ENCODE peak calls at places on chromosomes 3 and 15, in four cellular contexts. One of them, this sample, is unnamed.

GRCh38 chr15:65856821-65857455 is 12.4 kb upstream of the RAB11A start:
- DNase-seq in left lung: peak; percentile 65
- DNase-seq in keratinocyte: no peak
- DNase-seq in CD8-positive, alpha-beta T cell: peak; percentile 88
- DNase-seq in this sample: peak; percentile 31

GRCh38 chr3:16509721-16510619 is 3.5 kb downstream of the RFTN1 start:
- DNase-seq in left lung: peak; percentile 50
- DNase-seq in keratinocyte: no peak
- DNase-seq in CD8-positive, alpha-beta T cell: no peak
- DNase-seq in this sample: no peak

GRCh38 chr15:90915808-90916440 is 12.8 kb downstream of the MAN2A2 start:
- DNase-seq in left lung: peak; percentile 90
- DNase-seq in keratinocyte: no peak
- DNase-seq in CD8-positive, alpha-beta T cell: no peak
- DNase-seq in this sample: no peak

GRCh38 chr15:63353887-63354286 is 27.8 kb downstream of the CA12 start:
- DNase-seq in left lung: no peak
- DNase-seq in keratinocyte: no peak
- DNase-seq in CD8-positive, alpha-beta T cell: no peak
- DNase-seq in this sample: no peak

GRCh38 chr3:27290760-27291159 is 78.4 kb downstream of the NEK10 start:
- DNase-seq in left lung: no peak
- DNase-seq in keratinocyte: no peak
- DNase-seq in CD8-positive, alpha-beta T cell: no peak
- DNase-seq in this sample: no peak

GRCh38 chr3:194023501-194024280 is 112.3 kb upstream of the HES1 start:
- DNase-seq in left lung: no peak
- DNase-seq in keratinocyte: no peak
- DNase-seq in CD8-positive, alpha-beta T cell: no peak
- DNase-seq in this sample: no peak

GRCh38 chr3:194007598-194008337 is 128.2 kb upstream of the HES1 start:
- DNase-seq in left lung: no peak
- DNase-seq in keratinocyte: no peak
- DNase-seq in CD8-positive, alpha-beta T cell: no peak
- DNase-seq in this sample: no peak

GRCh38 chr3:25021816-25022215 is 406.2 kb upstream of the RARB start:
- DNase-seq in left lung: no peak
- DNase-seq in keratinocyte: no peak
- DNase-seq in CD8-positive, alpha-beta T cell: no peak
- DNase-seq in this sample: no peak

GRCh38 chr3:185595520-185595919 is 9.4 kb downstream of the SENP2 start:
- DNase-seq in left lung: no peak
- DNase-seq in keratinocyte: no peak
- DNase-seq in CD8-positive, alpha-beta T cell: no peak
- DNase-seq in this sample: no peak

GRCh38 chr3:195546130-195546560 is 3.0 kb upstream of the PPP1R2 start:
- DNase-seq in left lung: no peak
- DNase-seq in keratinocyte: peak; percentile 74
- DNase-seq in CD8-positive, alpha-beta T cell: peak; percentile 18
- DNase-seq in this sample: no peak

GRCh38 chr3:52109556-52110380 is 44.5 kb downstream of the POC1A start:
- DNase-seq in left lung: peak; percentile 29
- DNase-seq in keratinocyte: no peak
- DNase-seq in CD8-positive, alpha-beta T cell: no peak
- DNase-seq in this sample: no peak

GRCh38 chr3:192417012-192417411 is 310.3 kb downstream of the FGF12 start:
- DNase-seq in left lung: no peak
- DNase-seq in keratinocyte: no peak
- DNase-seq in CD8-positive, alpha-beta T cell: no peak
- DNase-seq in this sample: no peak

GRCh38 chr15:40594429-40594836 is 384 bp downstream of the KNL1 start:
- DNase-seq in left lung: peak; percentile 67
- DNase-seq in keratinocyte: no peak
- DNase-seq in CD8-positive, alpha-beta T cell: no peak
- DNase-seq in this sample: no peak

GRCh38 chr3:149615731-149616221 is 42.0 kb downstream of the WWTR1 start:
- DNase-seq in left lung: no peak
- DNase-seq in keratinocyte: no peak
- DNase-seq in CD8-positive, alpha-beta T cell: no peak
- DNase-seq in this sample: no peak

GRCh38 chr3:119649764-119650163 is 10.6 kb downstream of the POPDC2 start:
- DNase-seq in left lung: no peak
- DNase-seq in keratinocyte: no peak
- DNase-seq in CD8-positive, alpha-beta T cell: no peak
- DNase-seq in this sample: no peak

GRCh38 chr3:108538083-108538482 is 27.7 kb upstream of the MYH15 start:
- DNase-seq in left lung: no peak
- DNase-seq in keratinocyte: no peak
- DNase-seq in CD8-positive, alpha-beta T cell: no peak
- DNase-seq in this sample: no peak

GRCh38 chr3:150210461-150211110 is 197.5 kb upstream of the TSC22D2 start:
- DNase-seq in left lung: no peak
- DNase-seq in keratinocyte: no peak
- DNase-seq in CD8-positive, alpha-beta T cell: no peak
- DNase-seq in this sample: no peak

GRCh38 chr15:33866101-33866737 is 102.1 kb upstream of the CHRM5 start:
- DNase-seq in left lung: no peak
- DNase-seq in keratinocyte: no peak
- DNase-seq in CD8-positive, alpha-beta T cell: no peak
- DNase-seq in this sample: no peak

GRCh38 chr15:45780352-45780751 is 145.5 kb downstream of the SQOR start:
- DNase-seq in left lung: no peak
- DNase-seq in keratinocyte: no peak
- DNase-seq in CD8-positive, alpha-beta T cell: no peak
- DNase-seq in this sample: no peak
- TF ChIP-seq CTCF in left lung: no peak
- TF ChIP-seq CTCF in keratinocyte: peak; percentile 4
- TF ChIP-seq CTCF in CD8-positive, alpha-beta T cell: no peak
- TF ChIP-seq CTCF in this sample: no peak

GRCh38 chr15:72532991-72533601 is 59.0 kb downstream of the ARIH1 start:
- DNase-seq in left lung: no peak
- DNase-seq in keratinocyte: no peak
- DNase-seq in CD8-positive, alpha-beta T cell: peak; percentile 16
- DNase-seq in this sample: no peak
- TF ChIP-seq CTCF in left lung: peak; percentile 27
- TF ChIP-seq CTCF in keratinocyte: peak; percentile 36
- TF ChIP-seq CTCF in CD8-positive, alpha-beta T cell: peak; percentile 46
- TF ChIP-seq CTCF in this sample: no peak

DNA sequence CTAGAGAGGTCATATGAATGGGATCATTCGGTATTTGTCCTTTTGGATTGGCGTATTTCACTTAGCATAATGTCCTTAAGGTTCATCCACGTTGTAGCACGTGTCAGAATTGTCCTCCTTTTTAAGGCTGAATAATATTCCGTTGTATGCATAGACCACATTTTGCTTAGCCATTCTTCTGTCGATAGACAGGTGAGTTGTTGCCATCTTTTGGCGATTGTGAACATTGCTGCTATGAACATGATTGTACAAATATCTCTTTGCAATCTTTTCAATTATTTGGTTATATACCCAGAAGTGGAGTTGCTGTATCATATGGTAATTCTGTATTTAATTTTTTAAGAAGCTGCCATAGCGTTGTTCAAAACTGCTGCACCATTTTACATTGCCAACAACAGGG is 52.4 kb upstream of the GOLGA8J start:
- DNase-seq in left lung: no peak
- DNase-seq in keratinocyte: no peak
- DNase-seq in CD8-positive, alpha-beta T cell: no peak
- DNase-seq in this sample: no peak
- TF ChIP-seq CTCF in left lung: no peak
- TF ChIP-seq CTCF in keratinocyte: peak; percentile 31
- TF ChIP-seq CTCF in CD8-positive, alpha-beta T cell: no peak
- TF ChIP-seq CTCF in this sample: no peak

DNA sequence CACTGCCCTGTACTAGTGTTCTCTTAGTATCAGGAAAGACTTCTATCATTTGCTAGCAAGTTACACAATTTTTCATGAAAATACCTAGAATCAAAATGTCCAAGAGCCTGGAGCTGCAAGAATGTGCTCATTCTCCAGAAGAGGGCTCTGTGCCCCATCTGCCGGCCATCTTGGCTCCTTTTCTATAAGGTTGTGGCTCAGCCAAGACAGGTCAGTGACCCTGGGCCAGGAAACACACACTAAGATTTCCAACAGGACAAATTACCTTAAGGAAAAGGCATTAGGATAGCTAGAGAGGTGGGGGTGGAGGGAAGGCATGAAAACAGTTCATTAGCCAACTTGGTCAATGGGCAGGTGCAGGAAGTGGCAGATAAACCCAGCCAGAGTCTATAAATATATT is 20.7 kb downstream of the TIMP4 start:
- DNase-seq in left lung: no peak
- DNase-seq in keratinocyte: no peak
- DNase-seq in CD8-positive, alpha-beta T cell: no peak
- DNase-seq in this sample: no peak
- TF ChIP-seq CTCF in left lung: no peak
- TF ChIP-seq CTCF in keratinocyte: peak; percentile 59
- TF ChIP-seq CTCF in CD8-positive, alpha-beta T cell: no peak
- TF ChIP-seq CTCF in this sample: no peak

DNA sequence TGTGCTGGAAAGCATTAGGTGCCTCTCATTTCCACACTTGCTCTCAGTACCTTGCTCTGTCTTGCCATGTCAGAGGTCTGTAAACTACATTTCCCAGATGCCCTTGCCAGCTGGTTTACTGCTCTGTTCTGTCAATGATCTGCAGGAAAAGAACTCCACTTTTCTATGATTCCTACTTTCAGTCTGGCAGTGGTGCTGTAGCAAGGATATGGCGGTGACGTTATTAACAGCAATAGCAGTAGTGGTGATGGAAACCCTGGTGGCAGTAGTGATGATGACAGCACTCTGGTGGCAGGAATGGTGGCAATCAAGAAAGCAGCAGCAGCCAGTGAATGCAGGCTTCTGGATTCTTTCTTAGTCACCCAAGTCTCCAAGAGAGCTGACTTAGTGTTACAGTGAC is 665.2 kb downstream of the DIPK2A start:
- DNase-seq in left lung: no peak
- DNase-seq in keratinocyte: no peak
- DNase-seq in CD8-positive, alpha-beta T cell: no peak
- DNase-seq in this sample: no peak
- TF ChIP-seq CTCF in left lung: no peak
- TF ChIP-seq CTCF in keratinocyte: no peak
- TF ChIP-seq CTCF in CD8-positive, alpha-beta T cell: no peak
- TF ChIP-seq CTCF in this sample: no peak

DNA sequence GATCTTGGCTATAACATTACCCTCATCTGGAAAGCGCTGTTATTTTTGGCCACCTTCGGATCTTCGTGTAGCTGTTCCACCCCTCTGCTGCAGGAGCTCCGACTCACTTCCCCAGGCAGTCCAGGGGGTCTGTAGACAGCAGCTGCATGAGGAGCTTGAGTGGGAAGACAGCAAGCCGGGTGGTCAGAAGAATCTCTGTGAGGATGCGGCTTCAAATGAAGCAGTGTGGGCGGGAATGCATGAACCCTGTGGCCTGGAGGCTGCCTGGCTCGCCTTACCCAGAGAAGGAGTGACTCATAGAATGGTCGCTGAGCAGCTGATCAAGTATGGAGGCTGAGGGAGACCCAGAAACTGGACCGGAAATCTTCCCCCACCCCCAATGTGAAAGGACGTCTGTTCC is 45.2 kb upstream of the NR2F2 start:
- DNase-seq in left lung: peak; percentile 46
- DNase-seq in keratinocyte: no peak
- DNase-seq in CD8-positive, alpha-beta T cell: no peak
- DNase-seq in this sample: no peak
- TF ChIP-seq CTCF in left lung: no peak
- TF ChIP-seq CTCF in keratinocyte: no peak
- TF ChIP-seq CTCF in CD8-positive, alpha-beta T cell: no peak
- TF ChIP-seq CTCF in this sample: no peak

GRCh38 chr3:64488938-64489337 is 198.9 kb downstream of the ADAMTS9 start:
- DNase-seq in left lung: no peak
- DNase-seq in keratinocyte: no peak
- DNase-seq in CD8-positive, alpha-beta T cell: no peak
- DNase-seq in this sample: no peak

GRCh38 chr3:64489361-64490044 is 198.3 kb downstream of the ADAMTS9 start:
- DNase-seq in left lung: peak; percentile 74
- DNase-seq in keratinocyte: no peak
- DNase-seq in CD8-positive, alpha-beta T cell: no peak
- DNase-seq in this sample: peak; percentile 46

GRCh38 chr3:64490180-64490579 is 197.6 kb downstream of the ADAMTS9 start:
- DNase-seq in left lung: no peak
- DNase-seq in keratinocyte: no peak
- DNase-seq in CD8-positive, alpha-beta T cell: no peak
- DNase-seq in this sample: no peak

GRCh38 chr3:64484289-64484992 is 203.4 kb downstream of the ADAMTS9 start:
- DNase-seq in left lung: peak; percentile 75
- DNase-seq in keratinocyte: peak; percentile 44
- DNase-seq in CD8-positive, alpha-beta T cell: peak; percentile 59
- DNase-seq in this sample: peak; percentile 58
- TF ChIP-seq CTCF in left lung: peak; percentile 81
- TF ChIP-seq CTCF in keratinocyte: peak; percentile 95
- TF ChIP-seq CTCF in CD8-positive, alpha-beta T cell: peak; percentile 44
- TF ChIP-seq CTCF in this sample: peak; percentile 91

GRCh38 chr3:33949074-33949473 is 150.6 kb downstream of the PDCD6IP start:
- DNase-seq in left lung: no peak
- DNase-seq in keratinocyte: no peak
- DNase-seq in CD8-positive, alpha-beta T cell: no peak
- DNase-seq in this sample: no peak

GRCh38 chr3:33957176-33957575 is 158.7 kb downstream of the PDCD6IP start:
- DNase-seq in left lung: no peak
- DNase-seq in keratinocyte: no peak
- DNase-seq in CD8-positive, alpha-beta T cell: no peak
- DNase-seq in this sample: no peak

GRCh38 chr3:33956211-33956610 is 157.8 kb downstream of the PDCD6IP start:
- DNase-seq in left lung: no peak
- DNase-seq in keratinocyte: no peak
- DNase-seq in CD8-positive, alpha-beta T cell: no peak
- DNase-seq in this sample: no peak

GRCh38 chr3:33954956-33955355 is 156.5 kb downstream of the PDCD6IP start:
- DNase-seq in left lung: no peak
- DNase-seq in keratinocyte: no peak
- DNase-seq in CD8-positive, alpha-beta T cell: no peak
- DNase-seq in this sample: no peak
- TF ChIP-seq CTCF in left lung: no peak
- TF ChIP-seq CTCF in keratinocyte: peak; percentile 7
- TF ChIP-seq CTCF in CD8-positive, alpha-beta T cell: no peak
- TF ChIP-seq CTCF in this sample: no peak

This sample was measured in mesothelial cell of epicardium.